ENCODE peak calls at places on chromosomes 1 and 21, in seven cellular contexts. One of them, this sample, is unnamed.

GRCh38 chr1:199362996-199363395 is 664.5 kb upstream of the NR5A2 start:
- DNase-seq in caudate nucleus: no peak
- DNase-seq in T follicular helper cell: no peak
- DNase-seq in neural crest cell: no peak
- DNase-seq in amniotic stem cell: no peak
- DNase-seq in posterior cingulate gyrus: no peak
- DNase-seq in tibial nerve: no peak
- DNase-seq in this sample: no peak

GRCh38 chr1:235254721-235255120 is 73.3 kb downstream of the ARID4B start:
- DNase-seq in tibial nerve: no peak
- DNase-seq in amniotic stem cell: no peak
- DNase-seq in posterior cingulate gyrus: no peak
- DNase-seq in caudate nucleus: no peak
- DNase-seq in neural crest cell: no peak
- DNase-seq in T follicular helper cell: no peak
- DNase-seq in this sample: no peak

GRCh38 chr1:110150330-110151174 is at the start of gene SLC6A17:
- DNase-seq in amniotic stem cell: no peak
- DNase-seq in caudate nucleus: no peak
- DNase-seq in posterior cingulate gyrus: peak
- DNase-seq in T follicular helper cell: no peak
- DNase-seq in neural crest cell: peak
- DNase-seq in tibial nerve: no peak
- DNase-seq in this sample: no peak

GRCh38 chr21:42163511-42163863 is 55.5 kb upstream of the ABCG1 start:
- DNase-seq in amniotic stem cell: no peak
- DNase-seq in caudate nucleus: no peak
- DNase-seq in posterior cingulate gyrus: no peak
- DNase-seq in neural crest cell: no peak
- DNase-seq in tibial nerve: no peak
- DNase-seq in T follicular helper cell: no peak
- DNase-seq in this sample: no peak

GRCh38 chr1:186680031-186681012 is at the start of gene PTGS2:
- DNase-seq in amniotic stem cell: peak
- DNase-seq in caudate nucleus: peak
- DNase-seq in tibial nerve: peak
- DNase-seq in neural crest cell: peak
- DNase-seq in posterior cingulate gyrus: peak
- DNase-seq in T follicular helper cell: no peak
- DNase-seq in this sample: no peak

GRCh38 chr1:47701283-47701682 is 263.4 kb downstream of the FOXD2 start:
- DNase-seq in tibial nerve: no peak
- DNase-seq in T follicular helper cell: no peak
- DNase-seq in caudate nucleus: no peak
- DNase-seq in amniotic stem cell: no peak
- DNase-seq in neural crest cell: no peak
- DNase-seq in posterior cingulate gyrus: no peak
- DNase-seq in this sample: no peak

GRCh38 chr1:54158071-54158470 is 5.3 kb upstream of the CDCP2 start:
- DNase-seq in tibial nerve: no peak
- DNase-seq in neural crest cell: no peak
- DNase-seq in caudate nucleus: no peak
- DNase-seq in posterior cingulate gyrus: no peak
- DNase-seq in amniotic stem cell: no peak
- DNase-seq in T follicular helper cell: no peak
- DNase-seq in this sample: no peak

GRCh38 chr1:78892251-78892650 is 114.3 kb downstream of the ADGRL4 start:
- DNase-seq in T follicular helper cell: no peak
- DNase-seq in tibial nerve: no peak
- DNase-seq in amniotic stem cell: no peak
- DNase-seq in caudate nucleus: no peak
- DNase-seq in neural crest cell: no peak
- DNase-seq in posterior cingulate gyrus: no peak
- DNase-seq in this sample: no peak

GRCh38 chr1:197307551-197307950 is 39.5 kb downstream of the CRB1 start:
- DNase-seq in amniotic stem cell: no peak
- DNase-seq in T follicular helper cell: no peak
- DNase-seq in caudate nucleus: no peak
- DNase-seq in posterior cingulate gyrus: no peak
- DNase-seq in neural crest cell: no peak
- DNase-seq in tibial nerve: no peak
- DNase-seq in this sample: no peak

GRCh38 chr21:31078216-31078615 is 39.9 kb upstream of the KRTAP19-8 start:
- DNase-seq in tibial nerve: no peak
- DNase-seq in amniotic stem cell: no peak
- DNase-seq in posterior cingulate gyrus: no peak
- DNase-seq in T follicular helper cell: no peak
- DNase-seq in caudate nucleus: no peak
- DNase-seq in neural crest cell: no peak
- DNase-seq in this sample: no peak

GRCh38 chr1:111221633-111222286 is 5.8 kb upstream of the CHI3L2 start:
- DNase-seq in neural crest cell: no peak
- DNase-seq in T follicular helper cell: no peak
- DNase-seq in tibial nerve: no peak
- DNase-seq in posterior cingulate gyrus: no peak
- DNase-seq in amniotic stem cell: no peak
- DNase-seq in caudate nucleus: no peak
- DNase-seq in this sample: peak

GRCh38 chr1:200931776-200932175 is 37.1 kb downstream of the INAVA start:
- DNase-seq in tibial nerve: no peak
- DNase-seq in T follicular helper cell: no peak
- DNase-seq in caudate nucleus: no peak
- DNase-seq in neural crest cell: no peak
- DNase-seq in amniotic stem cell: no peak
- DNase-seq in posterior cingulate gyrus: no peak
- DNase-seq in this sample: no peak

GRCh38 chr1:21447311-21447710 is 7.4 kb downstream of the NBPF3 start:
- DNase-seq in amniotic stem cell: peak
- DNase-seq in neural crest cell: no peak
- DNase-seq in T follicular helper cell: no peak
- DNase-seq in caudate nucleus: no peak
- DNase-seq in posterior cingulate gyrus: no peak
- DNase-seq in tibial nerve: no peak
- DNase-seq in this sample: no peak

GRCh38 chr1:19390901-19391595 is 78.9 kb downstream of the SLC66A1 start:
- DNase-seq in T follicular helper cell: peak
- DNase-seq in tibial nerve: peak
- DNase-seq in posterior cingulate gyrus: no peak
- DNase-seq in neural crest cell: peak
- DNase-seq in caudate nucleus: peak
- DNase-seq in amniotic stem cell: peak
- DNase-seq in this sample: peak

GRCh38 chr1:111754964-111755320 is 759 bp upstream of the DDX20 start:
- DNase-seq in tibial nerve: peak
- DNase-seq in neural crest cell: peak
- DNase-seq in T follicular helper cell: peak
- DNase-seq in caudate nucleus: peak
- DNase-seq in posterior cingulate gyrus: no peak
- DNase-seq in amniotic stem cell: no peak
- DNase-seq in this sample: no peak

GRCh38 chr1:29975036-29975694 is 738.8 kb downstream of the PTPRU start:
- DNase-seq in tibial nerve: no peak
- DNase-seq in T follicular helper cell: no peak
- DNase-seq in amniotic stem cell: no peak
- DNase-seq in neural crest cell: peak
- DNase-seq in posterior cingulate gyrus: no peak
- DNase-seq in caudate nucleus: no peak
- DNase-seq in this sample: no peak

GRCh38 chr1:190475394-190476250 is 2.0 kb downstream of the BRINP3 start:
- DNase-seq in T follicular helper cell: no peak
- DNase-seq in amniotic stem cell: no peak
- DNase-seq in neural crest cell: no peak
- DNase-seq in posterior cingulate gyrus: peak
- DNase-seq in tibial nerve: no peak
- DNase-seq in caudate nucleus: no peak
- DNase-seq in this sample: no peak

GRCh38 chr1:56416385-56416972 is 162.9 kb downstream of the PLPP3 start:
- DNase-seq in amniotic stem cell: no peak
- DNase-seq in T follicular helper cell: no peak
- DNase-seq in caudate nucleus: no peak
- DNase-seq in tibial nerve: no peak
- DNase-seq in neural crest cell: no peak
- DNase-seq in posterior cingulate gyrus: no peak
- DNase-seq in this sample: no peak

GRCh38 chr1:63269571-63269970 is 52.8 kb upstream of the FOXD3 start:
- DNase-seq in caudate nucleus: no peak
- DNase-seq in neural crest cell: no peak
- DNase-seq in posterior cingulate gyrus: no peak
- DNase-seq in T follicular helper cell: no peak
- DNase-seq in amniotic stem cell: no peak
- DNase-seq in tibial nerve: no peak
- DNase-seq in this sample: no peak

GRCh38 chr1:206714331-206715058 is 29.8 kb downstream of the MAPKAPK2 start:
- DNase-seq in T follicular helper cell: no peak
- DNase-seq in tibial nerve: no peak
- DNase-seq in posterior cingulate gyrus: no peak
- DNase-seq in neural crest cell: no peak
- DNase-seq in amniotic stem cell: no peak
- DNase-seq in caudate nucleus: no peak
- DNase-seq in this sample: no peak

GRCh38 chr1:23169727-23170335 is 1.2 kb upstream of the LUZP1 start:
- DNase-seq in tibial nerve: peak
- DNase-seq in caudate nucleus: no peak
- DNase-seq in T follicular helper cell: no peak
- DNase-seq in amniotic stem cell: no peak
- DNase-seq in posterior cingulate gyrus: peak
- DNase-seq in neural crest cell: no peak
- DNase-seq in this sample: no peak

This sample was measured in CD8-positive, alpha-beta memory T cell.